ENCODE peak calls at places on chromosomes 3 and 15, in six cellular contexts. One of them, this sample, is unnamed.

GRCh38 chr3:47475029-47475569 is 642 bp downstream of the SCAP start:
- DNase-seq in WERI-Rb-1: peak; percentile 19
- DNase-seq in breast epithelium: no peak
- DNase-seq in BE2C: no peak
- DNase-seq in right atrium auricular region: no peak
- DNase-seq in thyroid gland: peak; percentile 15
- DNase-seq in this sample: no peak

GRCh38 chr15:41577863-41578735 is 19.1 kb downstream of the TYRO3 start:
- DNase-seq in WERI-Rb-1: no peak
- DNase-seq in breast epithelium: no peak
- DNase-seq in BE2C: no peak
- DNase-seq in right atrium auricular region: no peak
- DNase-seq in thyroid gland: no peak
- DNase-seq in this sample: no peak

GRCh38 chr3:179066058-179066457 is 5.6 kb downstream of the ZMAT3 start:
- DNase-seq in WERI-Rb-1: no peak
- DNase-seq in breast epithelium: no peak
- DNase-seq in BE2C: no peak
- DNase-seq in right atrium auricular region: no peak
- DNase-seq in thyroid gland: no peak
- DNase-seq in this sample: no peak

GRCh38 chr3:10173095-10173925 is 8.6 kb downstream of the IRAK2 start:
- DNase-seq in WERI-Rb-1: no peak
- DNase-seq in breast epithelium: no peak
- DNase-seq in BE2C: no peak
- DNase-seq in right atrium auricular region: no peak
- DNase-seq in thyroid gland: no peak
- DNase-seq in this sample: no peak

GRCh38 chr3:19885468-19885867 is 48.5 kb downstream of the EFHB start:
- DNase-seq in WERI-Rb-1: no peak
- DNase-seq in breast epithelium: no peak
- DNase-seq in BE2C: no peak
- DNase-seq in right atrium auricular region: no peak
- DNase-seq in thyroid gland: peak; percentile 20
- DNase-seq in this sample: no peak

GRCh38 chr3:119294889-119295769 is 946 bp downstream of the ARHGAP31 start:
- DNase-seq in WERI-Rb-1: no peak
- DNase-seq in breast epithelium: no peak
- DNase-seq in BE2C: peak; percentile 43
- DNase-seq in right atrium auricular region: peak; percentile 70
- DNase-seq in thyroid gland: peak; percentile 75
- DNase-seq in this sample: peak; percentile 79

GRCh38 chr15:85500729-85501128 is 120.3 kb downstream of the AKAP13 start:
- DNase-seq in WERI-Rb-1: peak; percentile 73
- DNase-seq in breast epithelium: no peak
- DNase-seq in BE2C: peak; percentile 35
- DNase-seq in right atrium auricular region: no peak
- DNase-seq in thyroid gland: no peak
- DNase-seq in this sample: no peak

GRCh38 chr3:52796411-52796810 is 1.8 kb downstream of the ITIH3 start:
- DNase-seq in WERI-Rb-1: no peak
- DNase-seq in breast epithelium: no peak
- DNase-seq in BE2C: no peak
- DNase-seq in right atrium auricular region: no peak
- DNase-seq in thyroid gland: no peak
- DNase-seq in this sample: no peak

GRCh38 chr3:157595259-157595658 is 92.0 kb upstream of the VEPH1 start:
- DNase-seq in WERI-Rb-1: no peak
- DNase-seq in breast epithelium: no peak
- DNase-seq in BE2C: no peak
- DNase-seq in right atrium auricular region: no peak
- DNase-seq in thyroid gland: no peak
- DNase-seq in this sample: no peak

GRCh38 chr3:146390967-146391366 is 78.4 kb downstream of the PLSCR2 start:
- DNase-seq in WERI-Rb-1: no peak
- DNase-seq in breast epithelium: no peak
- DNase-seq in BE2C: no peak
- DNase-seq in right atrium auricular region: no peak
- DNase-seq in thyroid gland: no peak
- DNase-seq in this sample: no peak

GRCh38 chr3:178475062-178475461 is 61.2 kb upstream of the KCNMB2 start:
- DNase-seq in WERI-Rb-1: no peak
- DNase-seq in breast epithelium: no peak
- DNase-seq in BE2C: no peak
- DNase-seq in right atrium auricular region: no peak
- DNase-seq in thyroid gland: no peak
- DNase-seq in this sample: no peak

GRCh38 chr3:47444103-47444502 is 31.6 kb downstream of the SCAP start:
- DNase-seq in WERI-Rb-1: no peak
- DNase-seq in breast epithelium: peak; percentile 28
- DNase-seq in BE2C: no peak
- DNase-seq in right atrium auricular region: no peak
- DNase-seq in thyroid gland: no peak
- DNase-seq in this sample: no peak

GRCh38 chr3:19950316-19950715 is 3.4 kb downstream of the RAB5A start:
- DNase-seq in WERI-Rb-1: no peak
- DNase-seq in breast epithelium: no peak
- DNase-seq in BE2C: no peak
- DNase-seq in right atrium auricular region: no peak
- DNase-seq in thyroid gland: no peak
- DNase-seq in this sample: no peak

GRCh38 chr3:72174043-72174442 is 389.1 kb upstream of the PROK2 start:
- DNase-seq in WERI-Rb-1: no peak
- DNase-seq in breast epithelium: no peak
- DNase-seq in BE2C: no peak
- DNase-seq in right atrium auricular region: no peak
- DNase-seq in thyroid gland: no peak
- DNase-seq in this sample: no peak

GRCh38 chr3:191350389-191351090 is 20.2 kb upstream of the UTS2B start:
- DNase-seq in WERI-Rb-1: no peak
- DNase-seq in breast epithelium: no peak
- DNase-seq in BE2C: no peak
- DNase-seq in right atrium auricular region: no peak
- DNase-seq in thyroid gland: no peak
- DNase-seq in this sample: no peak

GRCh38 chr3:186596568-186597287 is 16.1 kb upstream of the AHSG start:
- DNase-seq in WERI-Rb-1: no peak
- DNase-seq in breast epithelium: peak; percentile 28
- DNase-seq in BE2C: no peak
- DNase-seq in right atrium auricular region: no peak
- DNase-seq in thyroid gland: peak; percentile 70
- DNase-seq in this sample: peak; percentile 77

GRCh38 chr3:27253831-27254230 is 115.4 kb downstream of the NEK10 start:
- DNase-seq in WERI-Rb-1: peak; percentile 36
- DNase-seq in breast epithelium: peak; percentile 90
- DNase-seq in BE2C: peak; percentile 19
- DNase-seq in right atrium auricular region: no peak
- DNase-seq in thyroid gland: no peak
- DNase-seq in this sample: peak; percentile 78

GRCh38 chr3:66138336-66139234 is 82.2 kb upstream of the SLC25A26 start:
- DNase-seq in WERI-Rb-1: peak; percentile 73
- DNase-seq in breast epithelium: peak; percentile 41
- DNase-seq in BE2C: peak; percentile 74
- DNase-seq in right atrium auricular region: no peak
- DNase-seq in thyroid gland: peak; percentile 69
- DNase-seq in this sample: peak; percentile 86

GRCh38 chr3:110984456-110985250 is 87.0 kb upstream of the NECTIN3 start:
- DNase-seq in WERI-Rb-1: no peak
- DNase-seq in breast epithelium: no peak
- DNase-seq in BE2C: peak; percentile 36
- DNase-seq in right atrium auricular region: no peak
- DNase-seq in thyroid gland: no peak
- DNase-seq in this sample: no peak

GRCh38 chr3:187183903-187184302 is 13.4 kb upstream of the RTP1 start:
- DNase-seq in WERI-Rb-1: no peak
- DNase-seq in breast epithelium: no peak
- DNase-seq in BE2C: no peak
- DNase-seq in right atrium auricular region: no peak
- DNase-seq in thyroid gland: no peak
- DNase-seq in this sample: no peak

GRCh38 chr15:29773816-29774215 is 48.5 kb downstream of the TJP1 start:
- DNase-seq in WERI-Rb-1: no peak
- DNase-seq in breast epithelium: no peak
- DNase-seq in BE2C: no peak
- DNase-seq in right atrium auricular region: no peak
- DNase-seq in thyroid gland: no peak
- DNase-seq in this sample: no peak

GRCh38 chr15:99010743-99011142 is 3.2 kb upstream of the PGPEP1L start:
- DNase-seq in WERI-Rb-1: no peak
- DNase-seq in breast epithelium: no peak
- DNase-seq in BE2C: no peak
- DNase-seq in right atrium auricular region: no peak
- DNase-seq in thyroid gland: no peak
- DNase-seq in this sample: no peak

GRCh38 chr3:64224826-64225606 is at the start of gene PRICKLE2:
- DNase-seq in WERI-Rb-1: peak; percentile 87
- DNase-seq in breast epithelium: peak; percentile 89
- DNase-seq in BE2C: peak; percentile 61
- DNase-seq in right atrium auricular region: peak; percentile 94
- DNase-seq in thyroid gland: peak; percentile 89
- DNase-seq in this sample: peak; percentile 85

GRCh38 chr15:64157599-64158125 is 5.2 kb downstream of the PPIB start:
- DNase-seq in WERI-Rb-1: no peak
- DNase-seq in breast epithelium: no peak
- DNase-seq in BE2C: no peak
- DNase-seq in right atrium auricular region: no peak
- DNase-seq in thyroid gland: no peak
- DNase-seq in this sample: no peak

DNA sequence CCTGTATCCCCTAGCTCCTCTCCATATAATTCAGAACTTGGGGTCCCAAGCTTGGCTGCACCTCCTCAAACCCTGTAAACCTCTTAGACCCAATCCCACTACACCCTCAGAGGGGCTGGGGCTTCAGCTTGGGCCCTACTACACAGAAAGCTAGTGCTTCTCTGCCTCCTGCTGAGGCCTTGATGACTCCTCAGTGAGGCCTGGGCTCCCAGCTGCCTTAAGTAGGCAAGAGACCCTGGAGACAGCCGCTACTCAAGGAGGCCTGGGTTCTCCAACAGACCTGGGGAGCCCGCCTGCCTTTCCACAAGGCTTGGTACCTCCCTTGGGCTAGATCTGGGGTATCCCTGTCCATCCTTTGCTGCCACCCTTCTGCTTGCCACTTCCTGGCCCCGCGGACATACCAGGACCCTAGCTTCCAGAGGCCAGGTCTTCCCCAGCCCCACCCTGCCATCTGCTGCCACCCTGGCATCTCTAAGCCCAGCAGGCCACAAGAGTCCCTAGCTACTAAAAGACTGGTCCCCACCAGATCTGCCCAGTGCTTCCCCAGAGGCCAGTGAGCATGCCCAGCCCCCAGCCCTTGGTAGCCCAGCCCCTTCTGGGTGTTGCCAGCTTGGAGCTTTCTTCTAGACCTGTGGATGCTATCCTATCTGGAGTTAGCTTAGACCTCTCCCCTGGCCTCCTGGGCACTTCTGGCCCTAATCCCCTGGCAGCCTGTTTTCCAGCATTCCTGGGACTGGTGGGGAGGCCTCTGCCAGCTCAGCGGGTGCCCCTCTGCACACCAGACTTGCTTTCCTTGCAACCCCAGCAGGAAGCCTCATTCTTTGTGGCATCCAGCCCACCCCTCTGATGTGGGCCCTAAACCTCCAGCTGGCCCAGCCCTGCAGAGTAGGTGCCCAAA is 13.7 kb downstream of the C15orf39 start:
- DNase-seq in WERI-Rb-1: no peak
- DNase-seq in breast epithelium: no peak
- DNase-seq in BE2C: peak; percentile 46
- DNase-seq in right atrium auricular region: no peak
- DNase-seq in thyroid gland: no peak
- DNase-seq in this sample: no peak
- H3K36me3 ChIP-seq in WERI-Rb-1: peaks cover 29% of the 10 kb centered on the region
- H3K36me3 ChIP-seq in breast epithelium: no peaks in the 10 kb centered on the region
- H3K36me3 ChIP-seq in BE2C: peaks cover 35% of the 10 kb centered on the region
- H3K36me3 ChIP-seq in right atrium auricular region: peaks cover 23% of the 10 kb centered on the region
- H3K36me3 ChIP-seq in thyroid gland: peaks cover 26% of the 10 kb centered on the region
- H3K36me3 ChIP-seq in this sample: peaks cover 13% of the 10 kb centered on the region

DNA sequence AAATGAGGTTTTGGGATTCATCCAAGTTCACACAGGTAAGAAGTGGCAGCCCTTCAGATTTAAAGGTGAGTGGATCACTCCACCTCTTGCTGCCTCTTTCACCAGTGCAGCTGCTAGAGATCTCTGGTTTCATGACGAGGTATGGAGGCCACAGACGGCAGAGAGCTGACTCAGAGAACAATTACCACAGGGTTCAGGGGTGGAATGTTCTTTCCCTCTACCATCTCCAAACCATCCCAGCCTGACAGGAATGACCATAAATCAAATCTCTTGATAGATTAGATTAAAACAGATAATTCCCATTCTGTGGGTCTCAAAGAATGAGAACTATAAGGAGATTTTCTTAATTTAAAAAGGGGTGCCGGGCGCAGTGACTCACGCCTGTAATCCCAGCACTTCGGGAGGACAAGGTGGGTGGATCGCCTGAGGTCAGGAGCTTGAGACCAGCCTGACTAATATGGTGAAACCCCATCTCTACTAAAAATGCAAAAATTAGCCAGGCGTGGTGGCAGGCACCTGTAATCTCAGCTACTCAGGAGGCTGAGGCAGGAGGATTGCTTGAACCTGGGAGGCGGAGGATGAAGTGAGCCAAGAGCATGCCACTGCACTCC is 174.2 kb upstream of the ATP11B start:
- DNase-seq in WERI-Rb-1: no peak
- DNase-seq in breast epithelium: no peak
- DNase-seq in BE2C: no peak
- DNase-seq in right atrium auricular region: no peak
- DNase-seq in thyroid gland: no peak
- DNase-seq in this sample: no peak
- H3K36me3 ChIP-seq in WERI-Rb-1: no peaks in the 10 kb centered on the region
- H3K36me3 ChIP-seq in breast epithelium: no peaks in the 10 kb centered on the region
- H3K36me3 ChIP-seq in BE2C: no peaks in the 10 kb centered on the region
- H3K36me3 ChIP-seq in right atrium auricular region: no peaks in the 10 kb centered on the region
- H3K36me3 ChIP-seq in thyroid gland: no peaks in the 10 kb centered on the region
- H3K36me3 ChIP-seq in this sample: no peaks in the 10 kb centered on the region

GRCh38 chr3:183967693-183968092 is 50.0 kb downstream of the ABCC5 start:
- DNase-seq in WERI-Rb-1: no peak
- DNase-seq in breast epithelium: no peak
- DNase-seq in BE2C: no peak
- DNase-seq in right atrium auricular region: no peak
- DNase-seq in thyroid gland: no peak
- DNase-seq in this sample: no peak
- H3K36me3 ChIP-seq in WERI-Rb-1: peaks cover 6% of the 10 kb centered on the region
- H3K36me3 ChIP-seq in breast epithelium: no peaks in the 10 kb centered on the region
- H3K36me3 ChIP-seq in BE2C: peaks cover 55% of the 10 kb centered on the region
- H3K36me3 ChIP-seq in right atrium auricular region: peaks cover 80% of the 10 kb centered on the region
- H3K36me3 ChIP-seq in thyroid gland: peaks cover 8% of the 10 kb centered on the region
- H3K36me3 ChIP-seq in this sample: peaks cover 39% of the 10 kb centered on the region

DNA sequence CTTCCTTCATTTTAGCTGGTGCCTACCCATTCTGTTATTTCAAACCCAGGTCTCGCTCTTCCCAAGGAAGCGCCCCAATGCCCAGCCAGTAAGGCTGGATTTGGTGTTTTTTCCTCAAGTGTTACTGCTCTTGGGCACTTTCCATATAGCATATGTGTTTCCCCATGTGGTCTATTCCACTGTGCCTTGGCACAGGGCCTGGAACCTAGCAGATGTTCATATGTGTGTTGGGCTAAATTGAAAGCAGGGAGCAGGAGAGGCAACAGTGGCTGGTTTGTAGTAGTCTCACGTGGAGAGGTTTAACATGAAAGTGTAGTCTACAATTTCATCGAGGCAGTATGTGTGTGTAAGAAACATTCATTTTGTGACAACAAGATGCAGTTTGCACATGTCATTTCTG is 48.2 kb upstream of the TEX264 start:
- DNase-seq in WERI-Rb-1: no peak
- DNase-seq in breast epithelium: no peak
- DNase-seq in BE2C: peak; percentile 8
- DNase-seq in right atrium auricular region: no peak
- DNase-seq in thyroid gland: no peak
- DNase-seq in this sample: no peak
- H3K36me3 ChIP-seq in WERI-Rb-1: peaks cover 7% of the 10 kb centered on the region
- H3K36me3 ChIP-seq in breast epithelium: no peaks in the 10 kb centered on the region
- H3K36me3 ChIP-seq in BE2C: no peaks in the 10 kb centered on the region
- H3K36me3 ChIP-seq in right atrium auricular region: peaks cover 6% of the 10 kb centered on the region
- H3K36me3 ChIP-seq in thyroid gland: peaks cover 3% of the 10 kb centered on the region
- H3K36me3 ChIP-seq in this sample: peaks cover 14% of the 10 kb centered on the region

This sample was measured in endodermal cell.